ENCODE peak calls at places on chromosomes 5 and 9, in eight cellular contexts. T is ovary, G is transverse colon, Q is thyroid gland, C is uterus, P is heart left ventricle, M is body of pancreas, I is HCT116. W is an unnamed sample.

GRCh38 chr9:138052635-138053320 is 175.2 kb downstream of the CACNA1B start:
- DNase-seq in T (peak; percentile 8), G (no peak), Q (no peak), C (no peak), P (no peak), M (no peak), I (no peak), W (peak; percentile 33)

GRCh38 chr5:123116063-123116462 is 27.0 kb downstream of the PRDM6 start:
- DNase-seq in T (no peak), G (no peak), Q (no peak), C (no peak), P (no peak), M (no peak), I (no peak), W (no peak)

GRCh38 chr5:15483348-15484090 is 16.5 kb upstream of the FBXL7 start:
- DNase-seq in T (no peak), G (no peak), Q (no peak), C (no peak), P (no peak), M (no peak), I (no peak), W (no peak)

GRCh38 chr9:115024925-115025535 is 92.9 kb downstream of the TNC start:
- DNase-seq in T (no peak), G (no peak), Q (no peak), C (no peak), P (no peak), M (no peak), I (no peak), W (no peak)

GRCh38 chr9:84716217-84716616 is 46.7 kb downstream of the NTRK2 start:
- DNase-seq in T (no peak), G (no peak), Q (no peak), C (no peak), P (no peak), M (no peak), I (no peak), W (no peak)

GRCh38 chr5:179759961-179760541 is 27.4 kb downstream of the MAML1 start:
- DNase-seq in T (no peak), G (no peak), Q (no peak), C (no peak), P (no peak), M (no peak), I (no peak), W (peak; percentile 14)

GRCh38 chr9:4499917-4500316 is 9.6 kb downstream of the SLC1A1 start:
- DNase-seq in T (no peak), G (no peak), Q (peak; percentile 88), C (no peak), P (no peak), M (peak; percentile 28), I (no peak), W (no peak)

GRCh38 chr9:86202338-86202882 is 57.0 kb downstream of the C9orf153 start:
- DNase-seq in T (no peak), G (no peak), Q (peak; percentile 6), C (no peak), P (no peak), M (peak; percentile 25), I (peak; percentile 27), W (no peak)

GRCh38 chr9:77816641-77817341 is 168.7 kb upstream of the GNA14 start:
- DNase-seq in T (no peak), G (no peak), Q (no peak), C (no peak), P (no peak), M (no peak), I (no peak), W (no peak)

GRCh38 chr9:17116400-17116837 is 18.4 kb upstream of the CNTLN start:
- DNase-seq in T (no peak), G (no peak), Q (no peak), C (no peak), P (no peak), M (no peak), I (peak; percentile 19), W (no peak)

GRCh38 chr9:129223551-129224208 is 45.6 kb upstream of the IER5L start:
- DNase-seq in T (no peak), G (no peak), Q (no peak), C (no peak), P (peak; percentile 23), M (no peak), I (no peak), W (no peak)

GRCh38 chr9:129224618-129225017 is 46.6 kb upstream of the IER5L start:
- DNase-seq in T (no peak), G (no peak), Q (no peak), C (no peak), P (peak; percentile 28), M (no peak), I (no peak), W (no peak)

GRCh38 chr9:129227843-129228189 is 49.8 kb upstream of the IER5L start:
- DNase-seq in T (no peak), G (no peak), Q (no peak), C (no peak), P (no peak), M (no peak), I (no peak), W (peak; percentile 9)

GRCh38 chr9:129225201-129225778 is 47.2 kb upstream of the IER5L start:
- DNase-seq in T (no peak), G (no peak), Q (no peak), C (no peak), P (peak; percentile 3), M (no peak), I (no peak), W (no peak)

GRCh38 chr9:129225815-129226214 is 47.8 kb upstream of the IER5L start:
- DNase-seq in T (peak; percentile 87), G (peak; percentile 60), Q (peak; percentile 28), C (peak; percentile 84), P (peak; percentile 86), M (peak; percentile 31), I (no peak), W (peak; percentile 88)
- H3K27me3 ChIP-seq in T (no peaks in the 10 kb centered on the region), G (no peaks in the 10 kb centered on the region), Q (no peaks in the 10 kb centered on the region), C (no peaks in the 10 kb centered on the region), P (no peaks in the 10 kb centered on the region), M (no peaks in the 10 kb centered on the region), I (no peaks in the 10 kb centered on the region), W (no peaks in the 10 kb centered on the region)

GRCh38 chr9:120937127-120937526 is 10.5 kb upstream of the TRAF1 start:
- DNase-seq in T (peak; percentile 67), G (no peak), Q (no peak), C (peak; percentile 50), P (peak; percentile 46), M (no peak), I (no peak), W (no peak)

GRCh38 chr9:120937596-120937995 is 11.0 kb upstream of the TRAF1 start:
- DNase-seq in T (no peak), G (no peak), Q (no peak), C (no peak), P (no peak), M (no peak), I (no peak), W (no peak)

GRCh38 chr9:120936764-120937122 is 10.1 kb upstream of the TRAF1 start:
- DNase-seq in T (no peak), G (no peak), Q (no peak), C (no peak), P (no peak), M (no peak), I (no peak), W (no peak)

GRCh38 chr9:120935383-120935857 is 8.8 kb upstream of the TRAF1 start:
- DNase-seq in T (peak; percentile 98), G (peak; percentile 96), Q (peak; percentile 99), C (peak; percentile 96), P (peak; percentile 95), M (peak; percentile 100), I (no peak), W (peak; percentile 92)

DNA sequence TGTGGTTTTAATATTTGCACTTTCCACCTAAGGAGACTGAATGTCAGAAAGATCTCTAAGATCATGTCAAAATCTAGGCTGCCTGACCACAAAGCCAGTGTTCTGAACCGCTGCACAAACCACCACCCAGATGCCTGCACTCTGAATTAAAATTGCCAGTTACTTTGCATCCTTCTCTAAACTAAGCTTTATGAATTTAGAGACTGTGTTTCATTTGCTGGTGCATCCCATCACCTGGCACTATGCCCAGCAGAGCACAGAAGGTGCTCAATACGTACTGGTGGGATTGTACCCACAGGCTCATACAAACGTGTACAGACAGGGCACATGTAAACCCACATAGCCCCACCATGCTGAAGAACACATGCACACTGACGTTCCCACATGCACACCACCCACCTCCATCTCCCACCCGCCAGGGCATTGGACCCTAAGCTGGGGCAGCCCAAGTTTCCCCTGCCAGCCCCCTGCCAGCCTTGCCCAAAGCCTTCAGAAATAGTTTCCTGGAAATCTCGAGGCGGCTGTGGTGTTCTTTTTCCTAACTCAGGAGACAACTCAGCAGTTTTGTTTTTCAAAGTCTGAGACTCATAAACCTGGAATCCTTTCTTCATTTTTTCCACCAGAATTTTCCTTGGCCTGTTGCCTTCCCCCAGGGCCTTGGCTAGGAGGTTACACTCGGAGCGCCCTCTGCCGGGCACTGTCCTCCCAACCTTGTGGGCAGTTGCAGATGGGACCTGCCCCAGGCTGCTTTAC is 9.6 kb upstream of the TRAF1 start:
- DNase-seq in T (peak; percentile 97), G (peak; percentile 96), Q (peak; percentile 94), C (peak; percentile 94), P (peak; percentile 93), M (peak; percentile 95), I (peak; percentile 83), W (peak; percentile 97)
- TF ChIP-seq POLR2A in T (no peak), G (no peak), Q (no peak), C (no peak), P (no peak), M (no peak), I (no peak), W (no peak)

DNA sequence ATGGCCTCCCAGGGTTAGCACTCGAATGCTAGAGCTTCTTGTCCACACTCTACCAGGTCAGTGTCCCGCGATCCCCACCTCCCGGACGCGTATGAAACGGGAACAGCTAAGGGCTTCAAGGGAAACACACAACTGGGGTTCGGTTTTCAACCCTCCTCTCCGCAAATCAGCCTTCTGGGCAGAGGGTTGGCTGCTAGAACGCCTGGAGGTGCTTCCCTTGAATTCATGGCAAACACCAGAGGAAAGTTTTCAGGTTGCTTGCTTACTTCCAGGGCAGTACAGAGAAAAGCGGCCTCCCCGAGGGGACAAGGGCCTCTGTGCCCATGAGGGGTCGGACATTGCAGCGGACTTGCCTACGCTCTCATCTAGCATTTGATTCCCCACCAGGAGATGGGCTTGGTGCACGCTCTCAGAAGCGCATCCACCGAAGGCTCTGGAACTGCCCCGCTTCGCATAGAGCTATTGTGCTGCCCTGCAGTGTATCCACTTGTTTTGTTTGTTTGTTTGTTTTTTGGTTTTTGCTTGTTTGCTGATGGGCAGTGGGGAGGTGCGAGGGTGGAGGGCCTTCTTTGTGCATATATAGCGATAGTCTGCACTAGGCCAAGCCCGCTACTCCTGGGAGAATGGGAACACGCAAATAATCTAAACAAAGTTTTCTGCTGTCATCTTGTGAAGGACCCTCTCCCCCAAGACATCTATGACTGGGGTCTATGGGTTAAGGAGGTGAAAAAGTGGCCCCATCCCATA is 1.3 kb upstream of the DMRT3 start:
- DNase-seq in T (no peak), G (no peak), Q (no peak), C (no peak), P (no peak), M (no peak), I (no peak), W (no peak)
- H3K27me3 ChIP-seq in T (peaks cover 3% of the 10 kb centered on the region), G (peaks cover 100% of the 10 kb centered on the region), Q (no peaks in the 10 kb centered on the region), C (peaks cover 89% of the 10 kb centered on the region), P (peaks cover 98% of the 10 kb centered on the region), M (no peaks in the 10 kb centered on the region), I (no peaks in the 10 kb centered on the region), W (peaks cover 98% of the 10 kb centered on the region)

GRCh38 chr5:73183491-73183891 is 10.5 kb downstream of the TMEM174 start:
- DNase-seq in T (no peak), G (peak; percentile 79), Q (no peak), C (no peak), P (no peak), M (no peak), I (no peak), W (no peak)
- TF ChIP-seq POLR2A in T (no peak), G (peak; percentile 87), Q (no peak), C (no peak), P (no peak), M (peak; percentile 44), I (no peak), W (no peak)